ENCODE peak calls at places on chromosomes 11 and 22, in five cellular contexts. G is GM12891, V is HepG2, A is GM12878, J is K562. E is an unnamed sample.

GRCh38 chr22:37229012-37229804 is 14.9 kb downstream of the RAC2 start:
- DNase-seq in G (no peak), V (no peak), A (no peak), J (peak; percentile 38), E (no peak)

GRCh38 chr11:36478700-36479329 is 31.3 kb downstream of the TRAF6 start:
- DNase-seq in G (no peak), V (peak; percentile 39), A (no peak), J (peak; percentile 52), E (no peak)

GRCh38 chr22:38148252-38148651 is 33.4 kb downstream of the PLA2G6 start:
- DNase-seq in G (no peak), V (no peak), A (no peak), J (no peak), E (no peak)

GRCh38 chr11:94650756-94651155 is 83.6 kb downstream of the PIWIL4 start:
- DNase-seq in G (no peak), V (no peak), A (no peak), J (no peak), E (no peak)

GRCh38 chr11:1546536-1547466 is 25.3 kb downstream of the DUSP8 start:
- DNase-seq in G (peak; percentile 88), V (no peak), A (no peak), J (peak; percentile 63), E (peak; percentile 78)

GRCh38 chr11:74677131-74677530 is 54.1 kb downstream of the CHRDL2 start:
- DNase-seq in G (no peak), V (no peak), A (no peak), J (no peak), E (no peak)

GRCh38 chr22:27959335-27960090 is 40.5 kb upstream of the PITPNB start:
- DNase-seq in G (no peak), V (no peak), A (no peak), J (no peak), E (no peak)

GRCh38 chr11:8932564-8933180 is at the start of gene C11orf16:
- DNase-seq in G (no peak), V (no peak), A (no peak), J (no peak), E (no peak)

GRCh38 chr11:28858076-28858475 is 749.9 kb downstream of the METTL15 start:
- DNase-seq in G (no peak), V (no peak), A (no peak), J (no peak), E (no peak)

GRCh38 chr11:124758355-124759267 is 3.5 kb downstream of the ESAM start:
- DNase-seq in G (peak; percentile 72), V (peak; percentile 84), A (no peak), J (peak; percentile 65), E (peak; percentile 64)

GRCh38 chr11:134414772-134415765 is 3.0 kb upstream of the B3GAT1 start:
- DNase-seq in G (no peak), V (no peak), A (no peak), J (no peak), E (no peak)

DNA sequence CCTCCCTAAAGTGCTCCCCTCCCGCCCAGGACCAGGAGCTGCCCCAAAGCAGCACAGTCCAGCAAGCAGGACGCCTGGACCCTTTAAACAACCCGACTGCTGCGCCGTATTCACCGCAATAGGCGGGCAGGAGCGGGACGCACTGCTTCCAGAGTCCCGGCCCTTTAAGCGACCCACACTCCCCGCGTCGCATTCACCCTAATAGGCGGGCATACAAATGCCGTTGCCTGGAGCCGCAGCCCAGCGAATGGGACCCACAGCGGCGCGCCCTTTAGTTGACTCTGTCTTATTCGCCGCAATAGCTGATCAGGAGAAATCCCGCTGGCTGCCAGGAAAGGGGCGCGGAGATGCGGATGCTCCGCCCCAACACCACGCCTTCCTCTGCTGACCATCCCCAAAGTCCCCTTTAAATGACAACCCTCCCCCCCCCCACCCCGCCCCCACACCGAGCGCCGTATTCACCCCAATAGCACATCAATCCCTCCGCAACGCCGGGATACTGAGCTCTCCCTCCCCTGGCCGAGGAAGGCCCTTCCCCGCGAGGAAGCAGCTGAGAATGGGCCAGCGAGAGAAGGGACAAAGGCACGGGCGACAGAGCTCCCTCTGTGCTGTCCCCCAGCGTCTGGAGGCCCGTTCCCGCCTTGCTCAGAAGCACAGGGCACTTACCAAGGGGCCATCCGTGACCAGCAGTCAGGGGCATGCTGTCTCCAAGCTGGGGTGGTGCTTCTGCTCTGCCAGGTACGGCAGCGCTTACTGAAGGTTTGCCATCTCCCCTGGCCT is 4.7 kb downstream of the OSBPL5 start:
- DNase-seq in G (no peak), V (no peak), A (no peak), J (no peak), E (no peak)
- TF ChIP-seq POLR2A in G (no peak), V (no peak), A (no peak), J (no peak), E (no peak)

GRCh38 chr11:67423891-67424613 is 4.2 kb upstream of the RPS6KB2 start:
- DNase-seq in G (no peak), V (no peak), A (no peak), J (no peak), E (no peak)

GRCh38 chr11:67421421-67422031 is 6.0 kb downstream of the CARNS1 start:
- DNase-seq in G (no peak), V (no peak), A (no peak), J (no peak), E (no peak)

GRCh38 chr11:67420646-67421420 is 5.4 kb downstream of the CARNS1 start:
- DNase-seq in G (peak; percentile 99), V (peak; percentile 81), A (no peak), J (peak; percentile 97), E (peak; percentile 99)

GRCh38 chr11:67422894-67423293 is 5.4 kb upstream of the RPS6KB2 start:
- DNase-seq in G (no peak), V (no peak), A (no peak), J (peak; percentile 34), E (no peak)

DNA sequence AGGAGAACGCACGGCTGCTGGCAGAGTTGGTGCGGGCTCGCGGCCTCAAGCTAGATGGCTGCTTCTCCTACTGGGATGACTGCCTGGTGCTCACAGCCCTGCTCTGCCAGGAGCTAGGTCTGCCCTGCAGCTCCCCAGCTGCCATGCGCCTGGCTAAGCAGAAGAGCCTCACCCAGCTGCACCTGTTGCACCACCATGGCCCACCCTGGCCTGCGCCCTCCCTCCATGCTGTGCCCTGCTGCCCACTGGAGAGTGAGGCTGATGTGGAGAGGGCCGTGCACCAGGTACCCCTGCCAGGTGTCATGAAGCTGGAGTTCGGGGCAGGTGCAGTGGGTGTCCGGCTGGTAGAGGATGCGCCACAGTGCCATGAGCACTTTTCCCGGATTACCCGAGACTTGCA is 4.8 kb upstream of the RPS6KB2 start:
- DNase-seq in G (no peak), V (no peak), A (no peak), J (no peak), E (no peak)
- TF ChIP-seq TAF1 in G (no peak), V (no peak), A (no peak), J (no peak), E (no peak)

GRCh38 chr11:78080818-78081495 is 1.3 kb upstream of the NDUFC2 start:
- DNase-seq in G (no peak), V (peak; percentile 64), A (no peak), J (peak; percentile 79), E (no peak)

GRCh38 chr11:78080084-78080817 is 589 bp upstream of the NDUFC2 start:
- DNase-seq in G (no peak), V (no peak), A (no peak), J (peak; percentile 43), E (no peak)

GRCh38 chr11:78081583-78081982 is 1.9 kb upstream of the NDUFC2 start:
- DNase-seq in G (no peak), V (no peak), A (no peak), J (no peak), E (no peak)

GRCh38 chr11:78078218-78079167 is 1.2 kb downstream of the NDUFC2 start:
- DNase-seq in G (no peak), V (no peak), A (no peak), J (peak; percentile 48), E (no peak)

GRCh38 chr11:78079232-78080083 is at the start of gene NDUFC2:
- DNase-seq in G (peak; percentile 61), V (peak; percentile 58), A (peak; percentile 39), J (peak; percentile 92), E (peak; percentile 69)
- TF ChIP-seq POLR2A in G (peak; percentile 90), V (peak; percentile 83), A (peak; percentile 89), J (peak; percentile 91), E (peak; percentile 91)

GRCh38 chr11:109035261-109035660 is 370.4 kb downstream of the DDX10 start:
- DNase-seq in G (no peak), V (no peak), A (no peak), J (no peak), E (no peak)
- TF ChIP-seq TAF1 in G (no peak), V (no peak), A (no peak), J (no peak), E (no peak)

GRCh38 chr11:35040221-35040942 is 98.6 kb upstream of the CD44 start:
- DNase-seq in G (no peak), V (no peak), A (peak; percentile 84), J (peak; percentile 55), E (no peak)
- TF ChIP-seq POLR2A in G (no peak), V (no peak), A (no peak), J (no peak), E (no peak)

GRCh38 chr11:122524532-122524882 is 131.0 kb upstream of the UBASH3B start:
- DNase-seq in G (no peak), V (no peak), A (no peak), J (no peak), E (no peak)

DNA sequence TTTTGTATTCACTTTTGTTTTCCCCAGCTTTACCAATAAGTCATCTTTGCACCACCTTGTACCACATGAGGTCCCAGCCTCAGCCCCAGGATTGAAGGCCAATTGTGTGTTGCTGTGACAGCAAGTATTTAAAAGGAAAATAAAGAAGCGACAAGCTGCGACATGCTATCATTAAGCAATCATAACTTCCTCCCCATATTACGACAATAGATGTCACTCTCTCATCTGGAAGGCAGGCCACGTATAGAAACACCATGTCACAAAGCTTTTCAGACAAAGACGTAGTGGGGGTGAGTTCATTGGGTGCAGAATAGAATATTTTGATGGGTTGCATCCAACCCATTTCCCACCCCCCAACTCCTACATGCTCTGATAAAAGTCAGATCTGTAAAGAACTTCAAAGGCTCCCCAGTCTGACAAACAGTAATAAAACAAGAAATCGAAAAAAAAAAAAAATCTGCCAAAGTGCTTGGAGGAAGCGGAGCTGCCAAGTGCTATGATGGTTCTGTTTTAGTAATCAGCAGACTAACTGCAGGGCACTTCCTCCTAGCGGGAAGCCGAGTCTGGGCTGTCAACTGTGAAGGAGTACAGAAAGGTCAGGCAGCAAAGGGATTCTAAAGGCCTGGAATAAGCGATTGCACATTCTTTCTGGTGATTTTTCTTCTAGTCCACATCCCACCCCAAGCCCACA is 131.5 kb upstream of the UBASH3B start:
- DNase-seq in G (no peak), V (no peak), A (no peak), J (no peak), E (no peak)
- TF ChIP-seq TAF1 in G (no peak), V (no peak), A (no peak), J (no peak), E (no peak)

GRCh38 chr22:20021196-20022181 is 579 bp downstream of the TANGO2 start:
- DNase-seq in G (no peak), V (peak; percentile 49), A (no peak), J (peak; percentile 96), E (no peak)
- TF ChIP-seq POLR2A in G (no peak), V (no peak), A (no peak), J (no peak), E (no peak)

E was measured in GM12892.